ENCODE peak calls at places on chromosome 22, in four cellular contexts. O is adrenal gland; L is ELR; F is activated T-cell treated with anti-CD3 and anti-CD28 coated beads, Interleukin-2, amount 50 U/mL, for 72 hours. E is an unnamed sample.

GRCh38 chr22:44825310-44826150 is 73.2 kb downstream of the ARHGAP8 start:
- DNase-seq in L (no peak), O (no peak), F (no peak), E (no peak)

GRCh38 chr22:16783930-16784354 is 41.3 kb downstream of the XKR3 start:
- DNase-seq in F (no peak), L (peak), O (no peak), E (no peak)

GRCh38 chr22:46894851-46895640 is 132.6 kb downstream of the TBC1D22A start:
- DNase-seq in F (no peak), L (no peak), O (no peak), E (no peak)

GRCh38 chr22:40519948-40520331 is 116.6 kb downstream of the MRTFA start:
- DNase-seq in L (no peak), F (no peak), O (no peak), E (no peak)

GRCh38 chr22:35868938-35869337 is 151.3 kb downstream of the APOL5 start:
- DNase-seq in O (no peak), L (peak), F (no peak), E (no peak)

GRCh38 chr22:30245985-30246901 is at the start of gene LIF:
- DNase-seq in L (peak), O (no peak), F (peak), E (no peak)

GRCh38 chr22:45344339-45344738 is 34.6 kb downstream of the FAM118A start:
- DNase-seq in O (no peak), L (peak), F (no peak), E (no peak)

GRCh38 chr22:46129390-46130041 is 20.8 kb upstream of the PPARA start:
- DNase-seq in O (peak), L (no peak), F (no peak), E (no peak)

GRCh38 chr22:28034760-28035401 is 115.8 kb upstream of the PITPNB start:
- DNase-seq in L (peak), O (peak), F (no peak), E (peak)

GRCh38 chr22:17258015-17258827 is 39.0 kb upstream of the ADA2 start:
- DNase-seq in L (no peak), O (peak), F (peak), E (peak)

GRCh38 chr22:45959719-45960476 is 17.1 kb downstream of the WNT7B start:
- DNase-seq in O (no peak), F (no peak), L (no peak), E (no peak)

GRCh38 chr22:33024626-33025025 is 33.6 kb downstream of the SYN3 start:
- DNase-seq in O (no peak), L (no peak), F (no peak), E (no peak)

GRCh38 chr22:49647346-49648026 is 180.2 kb downstream of the BRD1 start:
- DNase-seq in O (no peak), F (no peak), L (no peak), E (no peak)

GRCh38 chr22:37462983-37463382 is 23.2 kb downstream of the MFNG start:
- DNase-seq in O (peak), F (no peak), L (peak), E (no peak)

GRCh38 chr22:23904855-23905254 is 10.7 kb downstream of the MIF start:
- DNase-seq in L (no peak), F (no peak), O (peak), E (no peak)

GRCh38 chr22:35835998-35836691 is 118.5 kb downstream of the APOL5 start:
- DNase-seq in L (peak), O (peak), F (no peak), E (peak)

GRCh38 chr22:47658182-47658581 is 895.7 kb downstream of the TBC1D22A start:
- DNase-seq in O (no peak), F (no peak), L (no peak), E (no peak)

GRCh38 chr22:30947821-30948454 is 20.6 kb downstream of the MORC2 start:
- DNase-seq in O (no peak), L (peak), F (no peak), E (no peak)

GRCh38 chr22:48356731-48357130 is 1470.9 kb downstream of the BRD1 start:
- DNase-seq in O (no peak), F (no peak), L (no peak), E (no peak)

GRCh38 chr22:49006207-49007012 is 821.3 kb downstream of the BRD1 start:
- DNase-seq in L (no peak), O (peak), F (no peak), E (no peak)

GRCh38 chr22:27137809-27138400 is 480.5 kb downstream of the MIAT start:
- DNase-seq in F (no peak), O (no peak), L (no peak), E (no peak)

GRCh38 chr22:20610243-20610686 is 102.9 kb downstream of the MED15 start:
- DNase-seq in F (no peak), O (no peak), L (no peak), E (no peak)

GRCh38 chr22:25027959-25028840 is 75.7 kb downstream of the KIAA1671 start:
- DNase-seq in F (peak), L (peak), O (no peak), E (no peak)

GRCh38 chr22:40955516-40955915 is 4.3 kb downstream of the RBX1 start:
- DNase-seq in F (no peak), O (no peak), L (peak), E (no peak)

GRCh38 chr22:49764151-49764581 is 63.5 kb downstream of the BRD1 start:
- DNase-seq in O (no peak), F (no peak), L (peak), E (no peak)

GRCh38 chr22:38345782-38346181 is 28.5 kb upstream of the CSNK1E start:
- DNase-seq in O (no peak), F (no peak), L (no peak), E (peak)

GRCh38 chr22:43085658-43086606 is 3.3 kb downstream of the TTLL1 start:
- DNase-seq in O (no peak), F (peak), L (no peak), E (no peak)

GRCh38 chr22:25232301-25232700 is 12.9 kb downstream of the CRYBB2 start:
- DNase-seq in O (no peak), F (no peak), L (no peak), E (no peak)

GRCh38 chr22:39343259-39344045 is 6.3 kb upstream of the SYNGR1 start:
- DNase-seq in L (peak), F (peak), O (peak), E (peak)

GRCh38 chr22:29000225-29000556 is 61.4 kb downstream of the C22orf31 start:
- DNase-seq in F (no peak), O (no peak), L (no peak), E (no peak)

GRCh38 chr22:49968831-49969661 is 8.5 kb downstream of the PIM3 start:
- DNase-seq in O (peak), L (no peak), F (no peak), E (no peak)

GRCh38 chr22:23856721-23857605 is 712 bp upstream of the SLC2A11 start:
- DNase-seq in O (peak), L (peak), F (peak), E (peak)

GRCh38 chr22:39353346-39353745 is 3.6 kb downstream of the SYNGR1 start:
- DNase-seq in F (no peak), O (peak), L (peak), E (no peak)

GRCh38 chr22:32204856-32205722 is at the start of gene RFPL2:
- DNase-seq in L (peak), F (peak), O (peak), E (peak)

GRCh38 chr22:20203142-20204099 is 52.6 kb upstream of the CCDC188 start:
- DNase-seq in F (no peak), L (peak), O (peak), E (peak)

GRCh38 chr22:43828711-43829447 is 16.8 kb upstream of the EFCAB6 start:
- DNase-seq in O (peak), F (no peak), L (no peak), E (no peak)